ENCODE peak calls at places on chromosomes 4 and X, in four cellular contexts. G is HCT116, T is HepG2, P is K562. V is an unnamed sample. For H3K4me1, the result is how much of the 10 kb centered on the place peaks cover.

GRCh38 chr4:84615355-84615754 is 32.4 kb downstream of the CDS1 start:
- DNase-seq in G (no peak), T (no peak), P (no peak), V (no peak)

GRCh38 chr4:18664051-18664450 is 642.5 kb upstream of the LCORL start:
- DNase-seq in G (no peak), T (no peak), P (no peak), V (no peak)

GRCh38 chrX:3549442-3549875 is 164.0 kb downstream of the PRKX start:
- DNase-seq in G (no peak), T (no peak), P (no peak), V (no peak)

GRCh38 chr4:158962396-158962795 is 140.5 kb upstream of the RAPGEF2 start:
- DNase-seq in G (no peak), T (no peak), P (no peak), V (no peak)

GRCh38 chr4:98746936-98747658 is 88.7 kb upstream of the TSPAN5 start:
- DNase-seq in G (no peak), T (no peak), P (no peak), V (no peak)

GRCh38 chr4:25900901-25901500 is 13.0 kb upstream of the SMIM20 start:
- DNase-seq in G (no peak), T (no peak), P (no peak), V (no peak)

GRCh38 chrX:41862562-41863184 is 60.7 kb downstream of the CASK start:
- DNase-seq in G (no peak), T (no peak), P (no peak), V (no peak)

GRCh38 chr4:82779032-82779431 is 19.6 kb downstream of the SCD5 start:
- DNase-seq in G (no peak), T (no peak), P (no peak), V (no peak)

GRCh38 chr4:1973661-1974060 is 35.1 kb downstream of the NELFA start:
- DNase-seq in G (no peak), T (no peak), P (no peak), V (no peak)

GRCh38 chrX:69968956-69969355 is 80.8 kb downstream of the AWAT2 start:
- DNase-seq in G (no peak), T (no peak), P (peak), V (no peak)

GRCh38 chr4:154551872-154552686 is 1.9 kb upstream of the PLRG1 start:
- DNase-seq in G (peak), T (peak), P (peak), V (peak)

GRCh38 chr4:19026281-19026680 is 1004.7 kb upstream of the LCORL start:
- DNase-seq in G (no peak), T (no peak), P (no peak), V (no peak)

GRCh38 chrX:130081421-130082045 is 28.8 kb downstream of the ELF4 start:
- DNase-seq in G (no peak), T (no peak), P (no peak), V (no peak)

GRCh38 chrX:108070891-108071290 is 20.5 kb downstream of the PSMD10 start:
- DNase-seq in G (no peak), T (no peak), P (no peak), V (no peak)

GRCh38 chr4:123232439-123232838 is 164.2 kb upstream of the SPRY1 start:
- DNase-seq in G (no peak), T (no peak), P (no peak), V (no peak)

GRCh38 chrX:71000139-71000538 is 68.0 kb downstream of the SNX12 start:
- DNase-seq in G (no peak), T (no peak), P (peak), V (no peak)

GRCh38 chr4:114277690-114278089 is 298.2 kb upstream of the ARSJ start:
- DNase-seq in G (no peak), T (no peak), P (no peak), V (no peak)

GRCh38 chr4:25013756-25014737 is 16.7 kb downstream of the LGI2 start:
- DNase-seq in G (no peak), T (no peak), P (no peak), V (no peak)

GRCh38 chr4:142596121-142596520 is 250.0 kb downstream of the INPP4B start:
- DNase-seq in G (no peak), T (no peak), P (no peak), V (no peak)

GRCh38 chrX:38352362-38352761 is at the start of gene OTC:
- DNase-seq in G (no peak), T (no peak), P (no peak), V (no peak)

GRCh38 chr4:4430492-4431195 is 43.7 kb downstream of the NSG1 start:
- DNase-seq in G (peak), T (peak), P (peak), V (peak)

GRCh38 chr4:70818173-70818856 is 21.4 kb downstream of the GRSF1 start:
- DNase-seq in G (no peak), T (no peak), P (no peak), V (no peak)

GRCh38 chr4:155600246-155600645 is 66.4 kb upstream of the GUCY1A1 start:
- DNase-seq in G (no peak), T (no peak), P (no peak), V (no peak)

GRCh38 chrX:111360839-111361238 is 51.2 kb downstream of the DCX start:
- DNase-seq in G (no peak), T (no peak), P (no peak), V (no peak)

DNA sequence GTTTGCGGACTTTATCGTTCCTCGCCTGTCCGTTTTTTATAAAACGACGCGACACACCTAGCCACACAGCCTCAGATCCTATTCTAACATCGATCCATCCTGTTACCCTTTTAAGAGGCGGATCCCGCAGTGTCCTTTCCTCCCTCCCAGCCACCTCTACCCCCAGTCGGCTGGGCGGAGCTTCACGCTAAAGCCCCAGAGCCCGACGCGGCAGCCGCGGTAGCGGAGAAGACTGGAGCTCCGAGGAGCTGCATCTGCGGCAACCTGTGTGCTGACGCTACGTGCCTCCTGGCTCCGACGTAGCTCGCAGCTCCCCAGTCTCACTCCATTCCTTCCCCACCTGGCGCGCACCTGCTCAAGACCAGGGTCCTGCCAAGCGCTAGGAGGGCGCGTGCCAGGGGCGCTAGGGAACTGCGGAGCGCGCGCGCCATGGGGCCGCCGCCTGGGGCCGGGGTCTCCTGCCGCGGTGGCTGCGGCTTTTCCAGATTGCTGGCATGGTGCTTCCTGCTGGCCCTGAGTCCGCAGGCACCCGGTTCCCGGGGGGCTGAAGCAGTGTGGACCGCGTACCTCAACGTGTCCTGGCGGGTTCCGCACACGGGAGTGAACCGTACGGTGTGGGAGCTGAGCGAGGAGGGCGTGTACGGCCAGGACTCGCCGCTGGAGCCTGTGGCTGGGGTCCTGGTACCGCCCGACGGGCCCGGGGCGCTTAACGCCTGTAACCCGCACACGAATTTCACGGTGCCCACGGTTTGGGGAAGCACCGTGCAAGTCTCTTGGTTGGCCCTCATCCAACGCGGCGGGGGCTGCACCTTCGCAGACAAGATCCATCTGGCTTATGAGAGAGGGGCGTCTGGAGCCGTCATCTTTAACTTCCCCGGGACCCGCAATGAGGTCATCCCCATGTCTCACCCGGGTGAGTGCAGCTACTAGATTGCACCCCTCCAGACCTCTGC is at the start of gene RNF128:
- DNase-seq in G (peak), T (peak), P (no peak), V (no peak)
- TF ChIP-seq TCF7L2 in G (no peak), T (no peak), P (no peak), V (no peak)

GRCh38 chr4:55543858-55544257 is 2.9 kb downstream of the CLOCK start:
- DNase-seq in G (peak), T (no peak), P (peak), V (no peak)
- H3K4me1 ChIP-seq in G (under half), T (under half), P (under half), V (under half)

GRCh38 chrX:63354484-63354883 is 3.4 kb upstream of the SPIN4 start:
- DNase-seq in G (no peak), T (no peak), P (no peak), V (no peak)

GRCh38 chrX:63350551-63350950 is 581 bp downstream of the SPIN4 start:
- DNase-seq in G (no peak), T (peak), P (peak), V (no peak)

GRCh38 chrX:63350979-63351616 is at the start of gene SPIN4:
- DNase-seq in G (peak), T (peak), P (peak), V (no peak)

GRCh38 chrX:63349307-63349706 is 1.8 kb downstream of the SPIN4 start:
- DNase-seq in G (no peak), T (no peak), P (peak), V (no peak)
- TF ChIP-seq TCF7L2 in G (no peak), T (no peak), P (no peak), V (no peak)

GRCh38 chr4:185221912-185222311 is 12.5 kb downstream of the SNX25 start:
- DNase-seq in G (no peak), T (no peak), P (no peak), V (no peak)

GRCh38 chr4:185219551-185220344 is 10.3 kb downstream of the SNX25 start:
- DNase-seq in G (no peak), T (no peak), P (no peak), V (no peak)

GRCh38 chr4:185221491-185221890 is 12.1 kb downstream of the SNX25 start:
- DNase-seq in G (no peak), T (no peak), P (no peak), V (no peak)

GRCh38 chr4:185224597-185224996 is 15.2 kb downstream of the SNX25 start:
- DNase-seq in G (no peak), T (no peak), P (no peak), V (no peak)

DNA sequence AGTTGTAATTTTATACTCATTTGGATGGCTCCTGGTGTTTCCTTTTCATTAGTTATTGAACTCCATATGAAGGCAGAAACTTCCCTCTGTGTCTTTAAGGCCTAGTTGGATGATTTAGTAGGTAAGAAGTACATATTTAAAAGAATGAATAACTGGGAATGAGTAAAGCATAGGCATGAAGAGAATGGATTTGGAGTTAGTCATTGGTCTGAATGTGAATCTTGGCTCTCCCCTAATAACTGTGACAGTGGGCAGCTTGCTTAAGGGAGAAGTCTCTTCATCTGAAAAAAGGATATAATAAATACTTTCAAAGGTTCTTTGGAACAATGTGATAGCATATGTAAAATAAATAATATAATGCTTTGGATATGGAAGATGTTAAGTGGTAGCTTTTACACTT is 13.2 kb downstream of the SNX25 start:
- DNase-seq in G (no peak), T (no peak), P (no peak), V (no peak)
- H3K4me1 ChIP-seq in G (under half), T (under half), P (under half), V (under half)

DNA sequence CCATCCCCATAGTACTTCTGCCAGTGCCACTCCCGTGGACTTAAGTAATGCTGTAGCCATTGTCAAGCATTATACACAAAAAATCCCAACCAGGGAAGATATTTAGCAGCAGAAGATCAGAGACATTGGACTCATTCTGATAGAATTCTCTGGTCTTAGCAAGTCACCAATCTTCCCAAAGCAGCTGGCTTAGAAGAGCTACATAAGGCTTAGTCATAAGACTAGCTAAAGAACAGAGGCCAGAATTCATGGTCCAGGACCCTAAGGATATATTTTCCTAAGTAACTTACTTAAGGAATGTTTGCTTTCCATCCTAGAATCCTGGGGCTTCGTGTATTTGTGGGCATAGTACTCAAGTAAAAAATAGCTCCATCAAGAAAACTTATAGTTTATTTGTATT is 100.3 kb upstream of the SLIT2 start:
- DNase-seq in G (no peak), T (no peak), P (no peak), V (no peak)
- TF ChIP-seq TCF7L2 in G (no peak), T (no peak), P (no peak), V (no peak)

GRCh38 chr4:3329887-3330286 is 37.1 kb downstream of the RGS12 start:
- DNase-seq in G (no peak), T (no peak), P (no peak), V (no peak)
- H3K4me1 ChIP-seq in G (under half), T (under half), P (under half), V (under half)

GRCh38 chr4:37188100-37188499 is 56.4 kb upstream of the NWD2 start:
- DNase-seq in G (peak), T (peak), P (peak), V (no peak)
- TF ChIP-seq TCF7L2 in G (no peak), T (no peak), P (no peak), V (no peak)